ENCODE peak calls at places on chromosomes 7 and 10, in four cellular contexts. F, O, C and S are unnamed samples.

GRCh38 chr7:155463114-155463811 is 5.3 kb downstream of the EN2 start:
- DNase-seq in F (no peak), O (no peak), C (no peak), S (no peak)

GRCh38 chr10:116265686-116266085 is 7.3 kb downstream of the GFRA1 start:
- DNase-seq in F (no peak), O (no peak), C (no peak), S (no peak)

GRCh38 chr10:43685744-43686143 is 37.1 kb upstream of the ZNF32 start:
- DNase-seq in F (no peak), O (no peak), C (no peak), S (no peak)

GRCh38 chr7:132367007-132367406 is 209.3 kb downstream of the PLXNA4 start:
- DNase-seq in F (no peak), O (no peak), C (no peak), S (no peak)

GRCh38 chr10:100508691-100509150 is 10.9 kb downstream of the SEC31B start:
- DNase-seq in F (peak; percentile 11), O (peak; percentile 23), C (no peak), S (no peak)

GRCh38 chr7:157278167-157278790 is 58.5 kb upstream of the DNAJB6 start:
- DNase-seq in F (no peak), O (no peak), C (no peak), S (no peak)

GRCh38 chr10:126902157-126902556 is 3.1 kb upstream of the DOCK1 start:
- DNase-seq in F (no peak), O (no peak), C (no peak), S (peak; percentile 69)

GRCh38 chr10:96587255-96588059 is 645 bp upstream of the TM9SF3 start:
- DNase-seq in F (peak; percentile 46), O (no peak), C (peak; percentile 40), S (no peak)

GRCh38 chr7:107661081-107661864 is 645 bp downstream of the SLC26A4 start:
- DNase-seq in F (peak; percentile 60), O (peak; percentile 69), C (no peak), S (peak; percentile 32)

GRCh38 chr10:18140149-18140956 is at the start of gene CACNB2:
- DNase-seq in F (peak; percentile 19), O (peak; percentile 79), C (no peak), S (no peak)

GRCh38 chr7:19772858-19773337 is 519 bp downstream of the TMEM196 start:
- DNase-seq in F (peak; percentile 33), O (peak; percentile 79), C (no peak), S (no peak)

GRCh38 chr10:114347191-114347739 is 57.0 kb downstream of the AFAP1L2 start:
- DNase-seq in F (no peak), O (no peak), C (no peak), S (no peak)

GRCh38 chr10:111247781-111248389 is 171.1 kb downstream of the ADRA2A start:
- DNase-seq in F (no peak), O (no peak), C (no peak), S (no peak)

GRCh38 chr10:75284097-75284485 is 48.3 kb upstream of the COMTD1 start:
- DNase-seq in F (no peak), O (peak; percentile 38), C (no peak), S (no peak)

GRCh38 chr7:2571409-2571808 is 12.6 kb downstream of the IQCE start:
- DNase-seq in F (no peak), O (no peak), C (no peak), S (no peak)